ENCODE peak calls at places on chromosomes 3 and 15, in seven cellular contexts. T is GM12878, V is HCT116, F is fibroblast of lung, S is HepG2, I is hepatocyte, E is PC-3. M is an unnamed sample.

GRCh38 chr3:40971191-40972168 is 227.8 kb upstream of the CTNNB1 start:
- DNase-seq in E (peak; percentile 96), F (peak; percentile 95), V (peak; percentile 42), T (peak; percentile 93), S (peak; percentile 53), I (peak; percentile 76), M (peak; percentile 65)

GRCh38 chr3:34139566-34139965 is 341.1 kb downstream of the PDCD6IP start:
- DNase-seq in V (no peak), S (no peak), T (no peak), E (no peak), I (no peak), F (no peak), M (no peak)

GRCh38 chr3:18951333-18951732 is 197.0 kb upstream of the KCNH8 start:
- DNase-seq in F (no peak), I (no peak), T (no peak), S (no peak), E (peak; percentile 40), V (no peak), M (no peak)

GRCh38 chr3:123880998-123881561 is 3.1 kb downstream of the MYLK start:
- DNase-seq in F (peak; percentile 52), E (peak; percentile 64), T (no peak), V (peak; percentile 15), S (peak; percentile 40), I (peak; percentile 28), M (peak; percentile 81)

GRCh38 chr15:81783586-81783985 is 262.2 kb downstream of the MEX3B start:
- DNase-seq in S (no peak), I (no peak), V (no peak), F (no peak), T (no peak), E (no peak), M (no peak)

GRCh38 chr15:95718441-95718840 is 612.1 kb upstream of the NR2F2 start:
- DNase-seq in S (no peak), T (no peak), F (no peak), V (no peak), E (no peak), I (no peak), M (no peak)

GRCh38 chr3:157572559-157573270 is 69.5 kb upstream of the VEPH1 start:
- DNase-seq in E (peak; percentile 81), T (no peak), I (peak; percentile 58), V (peak; percentile 50), S (peak; percentile 34), F (peak; percentile 46), M (peak; percentile 80)

GRCh38 chr3:52537726-52538421 is 1.5 kb downstream of the UQCC5 start:
- DNase-seq in S (no peak), I (no peak), E (no peak), T (no peak), V (no peak), F (no peak), M (no peak)

GRCh38 chr3:44056446-44057240 is 185.0 kb upstream of the TOPAZ1 start:
- DNase-seq in I (no peak), T (no peak), V (no peak), E (no peak), F (no peak), S (no peak), M (no peak)

GRCh38 chr3:10563396-10563795 is 58.0 kb upstream of the ATP2B2 start:
- DNase-seq in T (no peak), F (no peak), S (no peak), V (no peak), E (no peak), I (no peak), M (no peak)

GRCh38 chr15:92954578-92954977 is 54.5 kb downstream of the CHD2 start:
- DNase-seq in S (peak; percentile 33), T (no peak), V (no peak), I (no peak), F (no peak), E (peak; percentile 45), M (no peak)

GRCh38 chr15:92953997-92954396 is 53.9 kb downstream of the CHD2 start:
- DNase-seq in I (no peak), E (no peak), F (no peak), T (no peak), V (no peak), S (no peak), M (no peak)

GRCh38 chr15:92951800-92952199 is 51.7 kb downstream of the CHD2 start:
- DNase-seq in F (no peak), S (no peak), E (no peak), I (no peak), V (no peak), T (no peak), M (no peak)

GRCh38 chr15:92952451-92952850 is 52.3 kb downstream of the CHD2 start:
- DNase-seq in I (no peak), V (no peak), F (no peak), E (no peak), T (no peak), S (no peak), M (no peak)

GRCh38 chr15:92953569-92953968 is 53.4 kb downstream of the CHD2 start:
- DNase-seq in E (no peak), T (no peak), S (no peak), I (no peak), V (no peak), F (no peak), M (no peak)
- TF ChIP-seq CTCF in E (no peak), T (no peak), S (no peak), I (no peak), V (no peak), F (no peak), M (no peak)

GRCh38 chr15:72139667-72140066 is 21.5 kb downstream of the SENP8 start:
- DNase-seq in V (no peak), S (no peak), I (no peak), T (no peak), F (no peak), E (no peak), M (no peak)

GRCh38 chr15:72140088-72140487 is 21.9 kb downstream of the SENP8 start:
- DNase-seq in E (no peak), S (no peak), I (no peak), T (no peak), V (no peak), F (no peak), M (no peak)

GRCh38 chr15:72136170-72137051 is 18.2 kb downstream of the SENP8 start:
- DNase-seq in F (peak; percentile 6), S (no peak), T (no peak), I (no peak), E (peak; percentile 30), V (no peak), M (no peak)

GRCh38 chr15:72146221-72146620 is 28.0 kb downstream of the SENP8 start:
- DNase-seq in I (no peak), F (no peak), V (no peak), T (no peak), E (no peak), S (no peak), M (peak; percentile 18)

DNA sequence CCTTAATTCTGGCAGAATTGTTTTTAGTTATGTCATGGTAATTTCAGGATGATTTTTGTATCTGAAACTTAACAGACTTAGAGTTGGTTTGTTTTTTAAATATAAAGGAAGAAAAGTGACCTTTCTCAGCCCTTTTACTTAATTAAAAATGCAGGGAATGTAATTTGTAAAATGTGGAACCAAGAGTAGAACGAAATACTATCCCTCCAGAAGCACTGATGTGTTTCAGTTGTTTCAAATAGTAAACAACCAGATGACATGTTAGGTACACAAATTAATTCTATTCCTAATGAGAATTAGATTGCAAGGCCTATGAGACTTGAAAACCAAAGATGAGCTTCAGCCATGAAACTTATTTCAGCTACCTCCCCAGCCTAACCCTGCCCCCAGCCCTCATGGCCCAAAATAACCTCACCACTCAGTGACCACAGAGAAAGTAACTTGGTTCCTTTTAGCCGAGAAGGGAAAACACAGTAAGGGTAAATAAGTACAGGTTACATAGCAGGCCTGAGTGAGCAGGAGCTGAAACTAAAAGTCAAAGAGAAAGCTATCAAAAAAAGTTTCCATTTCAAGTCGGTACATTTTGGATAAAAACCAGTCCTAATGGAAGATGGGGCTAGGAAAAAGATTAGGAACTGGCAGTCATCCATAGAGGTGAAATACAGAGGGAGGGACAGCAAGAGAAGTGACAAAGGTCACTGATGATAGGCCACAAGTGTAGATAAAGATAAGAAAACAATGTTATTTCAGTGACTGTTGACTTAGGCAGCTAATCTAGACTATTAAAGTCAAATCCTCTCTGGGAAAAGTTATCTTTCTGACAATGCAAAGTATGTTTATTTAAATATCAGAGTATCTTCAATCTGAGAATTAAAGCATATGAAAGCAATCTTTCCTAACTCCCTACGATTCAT is 23.2 kb downstream of the SENP8 start:
- DNase-seq in S (peak; percentile 33), T (peak; percentile 87), F (peak; percentile 18), E (no peak), I (no peak), V (no peak), M (peak; percentile 29)
- H3K4me2 ChIP-seq in S (no peak overlapping the region), T (peak overlapping the region; percentile 97), F (no peak overlapping the region), E (no peak overlapping the region), I (peak overlapping the region; percentile 28), V (no peak overlapping the region), M (peak overlapping the region; percentile 25)

DNA sequence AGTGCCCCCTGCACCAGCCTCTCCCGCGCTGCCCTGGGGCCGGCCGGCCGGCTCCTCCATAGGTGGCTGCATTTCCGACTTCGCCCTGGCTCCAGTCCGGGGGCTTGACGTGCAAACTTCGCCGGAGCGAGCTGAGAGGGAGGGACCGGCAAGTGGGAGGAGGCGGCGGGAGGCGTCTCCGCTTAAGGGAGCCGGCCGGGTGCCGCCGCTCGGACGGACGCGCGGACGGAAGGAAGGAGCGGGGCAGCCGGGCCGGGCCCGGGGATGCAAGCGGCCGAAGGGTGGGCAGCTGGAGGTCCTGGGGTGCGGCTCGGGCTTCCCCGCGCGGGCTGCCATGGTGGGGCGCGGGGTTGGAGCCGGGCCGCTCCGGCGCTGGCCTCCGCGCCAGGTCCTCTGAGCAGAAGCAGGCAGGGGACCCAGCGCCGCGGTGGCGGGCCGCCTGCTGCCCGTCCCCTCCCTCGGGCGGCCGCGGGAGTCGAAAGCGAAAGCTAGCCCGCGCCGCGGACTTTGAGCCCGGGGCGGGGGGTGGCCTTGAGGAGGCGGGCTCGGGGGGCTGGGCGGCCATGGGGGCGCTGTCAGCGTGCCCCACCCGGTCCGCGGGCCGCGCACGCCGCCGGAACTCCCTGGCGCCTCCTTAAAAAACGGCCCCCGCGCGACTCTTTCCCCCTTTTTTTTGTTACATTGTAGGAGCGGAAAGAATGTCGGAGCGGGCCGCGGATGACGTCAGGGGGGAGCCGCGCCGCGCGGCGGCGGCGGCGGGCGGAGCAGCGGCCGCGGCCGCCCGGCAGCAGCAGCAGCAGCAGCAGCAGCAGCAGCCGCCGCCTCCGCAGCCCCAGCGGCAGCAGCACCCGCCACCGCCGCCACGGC is at the start of gene SCAANT1:
- DNase-seq in S (peak; percentile 81), I (peak; percentile 94), V (peak; percentile 62), T (no peak), F (peak; percentile 91), E (peak; percentile 68), M (peak; percentile 98)
- H3K4me1 ChIP-seq in S (peaks cover 36% of the 10 kb centered on the region), I (peaks cover 15% of the 10 kb centered on the region), V (peaks cover 25% of the 10 kb centered on the region), T (peaks cover 20% of the 10 kb centered on the region), F (peaks cover 11% of the 10 kb centered on the region), E (peaks cover 22% of the 10 kb centered on the region), M (peaks cover 29% of the 10 kb centered on the region)

GRCh38 chr3:105366302-105367062 is at the start of gene ALCAM:
- DNase-seq in I (peak; percentile 98), F (peak; percentile 100), S (peak; percentile 87), V (peak; percentile 97), E (peak; percentile 99), T (peak; percentile 77), M (peak; percentile 94)

GRCh38 chr3:105365171-105365535 is 1.6 kb upstream of the ALCAM start:
- DNase-seq in I (no peak), T (no peak), S (no peak), V (no peak), E (peak; percentile 74), F (peak; percentile 39), M (no peak)

GRCh38 chr3:105362021-105362665 is 4.6 kb upstream of the ALCAM start:
- DNase-seq in F (peak; percentile 78), I (no peak), E (peak; percentile 82), T (no peak), V (no peak), S (no peak), M (peak; percentile 62)

GRCh38 chr3:105365536-105366301 is 990 bp upstream of the ALCAM start:
- DNase-seq in I (peak; percentile 38), F (peak; percentile 66), T (no peak), V (no peak), E (no peak), S (no peak), M (peak; percentile 64)

GRCh38 chr3:105364113-105364512 is 2.6 kb upstream of the ALCAM start:
- DNase-seq in T (no peak), S (no peak), F (peak; percentile 81), I (no peak), V (no peak), E (peak; percentile 79), M (no peak)
- TF ChIP-seq CTCF in T (no peak), S (no peak), F (no peak), I (no peak), V (no peak), E (no peak), M (no peak)

M was measured in osteoblast.